ENCODE peak calls at places on chromosomes 7 and 10, in ten cellular contexts. C, O, F, Q, K, A, D, N, R and E are unnamed samples.

GRCh38 chr7:1231214-1232102 is 1.2 kb upstream of the UNCX start:
- ATAC-seq in C (no peak), O (no peak), F (peak), Q (no peak), K (peak), A (no peak), D (peak), N (no peak), R (no peak), E (no peak)

GRCh38 chr7:81791578-81792524 is 22.0 kb upstream of the HGF start:
- ATAC-seq in C (no peak), O (no peak), F (no peak), Q (no peak), K (no peak), A (no peak), D (no peak), N (no peak), R (no peak), E (no peak)

GRCh38 chr7:137120690-137121089 is 222.8 kb downstream of the PTN start:
- ATAC-seq in C (no peak), O (no peak), F (no peak), Q (no peak), K (no peak), A (no peak), D (no peak), N (no peak), R (no peak), E (no peak)

GRCh38 chr10:131973160-131973951 is 8.4 kb downstream of the BNIP3 start:
- ATAC-seq in C (no peak), O (no peak), F (no peak), Q (peak), K (no peak), A (peak), D (no peak), N (peak), R (no peak), E (no peak)

GRCh38 chr10:3312403-3312802 is 139.8 kb upstream of the PITRM1 start:
- ATAC-seq in C (no peak), O (no peak), F (no peak), Q (no peak), K (no peak), A (no peak), D (no peak), N (no peak), R (no peak), E (no peak)

GRCh38 chr10:110077436-110078120 is 69.8 kb downstream of the ADD3 start:
- ATAC-seq in C (no peak), O (no peak), F (no peak), Q (peak), K (no peak), A (peak), D (peak), N (no peak), R (peak), E (no peak)

GRCh38 chr7:96992624-96993452 is 12.5 kb upstream of the DLX6 start:
- ATAC-seq in C (no peak), O (no peak), F (no peak), Q (no peak), K (no peak), A (no peak), D (no peak), N (no peak), R (no peak), E (no peak)

GRCh38 chr7:25647872-25648271 is 419.6 kb upstream of the NPVF start:
- ATAC-seq in C (no peak), O (no peak), F (no peak), Q (no peak), K (no peak), A (no peak), D (no peak), N (no peak), R (no peak), E (no peak)

GRCh38 chr10:95467162-95467599 is 94.0 kb downstream of the SORBS1 start:
- ATAC-seq in C (peak), O (peak), F (no peak), Q (no peak), K (peak), A (no peak), D (peak), N (peak), R (no peak), E (peak)

GRCh38 chr10:72108811-72109618 is 20.7 kb upstream of the SPOCK2 start:
- ATAC-seq in C (no peak), O (peak), F (no peak), Q (peak), K (peak), A (peak), D (no peak), N (peak), R (no peak), E (no peak)

GRCh38 chr10:130137077-130137448 is 872 bp downstream of the GLRX3 start:
- ATAC-seq in C (no peak), O (peak), F (peak), Q (no peak), K (peak), A (no peak), D (peak), N (no peak), R (no peak), E (no peak)

GRCh38 chr10:34916368-34916767 is 101.3 kb upstream of the PARD3 start:
- ATAC-seq in C (peak), O (peak), F (peak), Q (peak), K (no peak), A (no peak), D (no peak), N (no peak), R (no peak), E (peak)

GRCh38 chr10:127976286-127976685 is 69.4 kb downstream of the PTPRE start:
- ATAC-seq in C (no peak), O (no peak), F (peak), Q (no peak), K (no peak), A (no peak), D (no peak), N (no peak), R (no peak), E (no peak)

GRCh38 chr7:144873316-144873845 is 37.5 kb upstream of the TPK1 start:
- ATAC-seq in C (no peak), O (no peak), F (peak), Q (no peak), K (no peak), A (no peak), D (no peak), N (no peak), R (no peak), E (no peak)

GRCh38 chr7:128679920-128680319 is 7.8 kb downstream of the GARIN1A start:
- ATAC-seq in C (no peak), O (no peak), F (no peak), Q (no peak), K (no peak), A (no peak), D (no peak), N (no peak), R (no peak), E (no peak)

GRCh38 chr10:98486421-98486820 is 39.7 kb upstream of the HPS1 start:
- ATAC-seq in C (peak), O (peak), F (no peak), Q (no peak), K (no peak), A (no peak), D (no peak), N (no peak), R (no peak), E (no peak)

GRCh38 chr10:114176511-114176910 is 2.5 kb upstream of the CCDC186 start:
- ATAC-seq in C (no peak), O (no peak), F (no peak), Q (no peak), K (no peak), A (no peak), D (no peak), N (no peak), R (no peak), E (no peak)

GRCh38 chr7:55239406-55239805 is 125.7 kb upstream of the LANCL2 start:
- ATAC-seq in C (no peak), O (no peak), F (no peak), Q (no peak), K (no peak), A (no peak), D (no peak), N (no peak), R (no peak), E (no peak)

GRCh38 chr7:47771990-47772360 is 176.3 kb downstream of the PKD1L1 start:
- ATAC-seq in C (no peak), O (no peak), F (peak), Q (no peak), K (peak), A (no peak), D (no peak), N (no peak), R (no peak), E (no peak)

GRCh38 chr7:51244890-51245289 is 71.7 kb downstream of the COBL start:
- ATAC-seq in C (no peak), O (no peak), F (no peak), Q (no peak), K (no peak), A (no peak), D (no peak), N (no peak), R (no peak), E (no peak)

GRCh38 chr7:112638675-112639400 is 151.4 kb downstream of the TMEM168 start:
- ATAC-seq in C (no peak), O (no peak), F (no peak), Q (no peak), K (no peak), A (no peak), D (no peak), N (no peak), R (no peak), E (no peak)